ENCODE peak calls at places on chromosome 9, in six cellular contexts. B is IMR-90, Q is H1, Z is neuronal stem cell, R is H9, D is mesenchymal stem cell. F is an unnamed sample.

GRCh38 chr9:73081979-73082657 is 69.5 kb upstream of the ANXA1 start:
- DNase-seq in B (peak; percentile 27), Q (no peak), Z (peak; percentile 15), R (no peak), D (peak; percentile 55), F (peak; percentile 58)

GRCh38 chr9:113738898-113739604 is 137.1 kb upstream of the ZNF618 start:
- DNase-seq in B (no peak), Q (no peak), Z (no peak), R (peak; percentile 42), D (peak; percentile 6), F (no peak)

GRCh38 chr9:23555849-23556248 is 270.2 kb downstream of the ELAVL2 start:
- DNase-seq in B (no peak), Q (no peak), Z (no peak), R (peak; percentile 44), D (no peak), F (no peak)

GRCh38 chr9:88658311-88658822 is 123.4 kb downstream of the NXNL2 start:
- DNase-seq in B (no peak), Q (no peak), Z (no peak), R (no peak), D (peak; percentile 30), F (no peak)

GRCh38 chr9:132826576-132827365 is 51.3 kb downstream of the AK8 start:
- DNase-seq in B (no peak), Q (no peak), Z (no peak), R (no peak), D (no peak), F (no peak)

GRCh38 chr9:1837453-1838084 is 177.6 kb upstream of the SMARCA2 start:
- DNase-seq in B (peak; percentile 1), Q (peak; percentile 61), Z (peak; percentile 51), R (peak; percentile 71), D (no peak), F (peak; percentile 51)

GRCh38 chr9:84141762-84142370 is 161.3 kb downstream of the RMI1 start:
- DNase-seq in B (no peak), Q (no peak), Z (no peak), R (no peak), D (no peak), F (no peak)

GRCh38 chr9:136545065-136545965 is 533 bp downstream of the NOTCH1 start:
- DNase-seq in B (no peak), Q (no peak), Z (no peak), R (no peak), D (peak; percentile 32), F (no peak)

GRCh38 chr9:134403682-134404301 is 77.5 kb downstream of the RXRA start:
- DNase-seq in B (peak; percentile 87), Q (no peak), Z (no peak), R (no peak), D (peak; percentile 39), F (no peak)

GRCh38 chr9:137745541-137745991 is 126.8 kb downstream of the EHMT1 start:
- DNase-seq in B (peak; percentile 43), Q (no peak), Z (no peak), R (peak; percentile 50), D (peak; percentile 55), F (peak; percentile 4)

GRCh38 chr9:119251951-119252350 is 117.3 kb downstream of the BRINP1 start:
- DNase-seq in B (no peak), Q (no peak), Z (no peak), R (no peak), D (no peak), F (no peak)

GRCh38 chr9:79568337-79569084 is 3.3 kb upstream of the TLE4 start:
- DNase-seq in B (no peak), Q (no peak), Z (no peak), R (no peak), D (no peak), F (no peak)

GRCh38 chr9:92141144-92142129 is 26.2 kb upstream of the SPTLC1 start:
- DNase-seq in B (no peak), Q (peak; percentile 80), Z (no peak), R (peak; percentile 64), D (peak; percentile 36), F (peak; percentile 54)

GRCh38 chr9:104322581-104322980 is 181.5 kb upstream of the OR13F1 start:
- DNase-seq in B (no peak), Q (no peak), Z (no peak), R (no peak), D (no peak), F (no peak)

GRCh38 chr9:81028504-81028903 is 660.8 kb downstream of the TLE1 start:
- DNase-seq in B (peak; percentile 97), Q (no peak), Z (no peak), R (no peak), D (peak; percentile 93), F (peak; percentile 49)

GRCh38 chr9:33445941-33446506 is 1.4 kb downstream of the AQP3 start:
- DNase-seq in B (no peak), Q (no peak), Z (no peak), R (no peak), D (no peak), F (no peak)

GRCh38 chr9:38142201-38142600 is 73.2 kb upstream of the SHB start:
- DNase-seq in B (peak; percentile 77), Q (no peak), Z (no peak), R (no peak), D (peak; percentile 67), F (no peak)

GRCh38 chr9:78406933-78407332 is 110.0 kb downstream of the PSAT1 start:
- DNase-seq in B (no peak), Q (no peak), Z (no peak), R (no peak), D (no peak), F (no peak)

DNA sequence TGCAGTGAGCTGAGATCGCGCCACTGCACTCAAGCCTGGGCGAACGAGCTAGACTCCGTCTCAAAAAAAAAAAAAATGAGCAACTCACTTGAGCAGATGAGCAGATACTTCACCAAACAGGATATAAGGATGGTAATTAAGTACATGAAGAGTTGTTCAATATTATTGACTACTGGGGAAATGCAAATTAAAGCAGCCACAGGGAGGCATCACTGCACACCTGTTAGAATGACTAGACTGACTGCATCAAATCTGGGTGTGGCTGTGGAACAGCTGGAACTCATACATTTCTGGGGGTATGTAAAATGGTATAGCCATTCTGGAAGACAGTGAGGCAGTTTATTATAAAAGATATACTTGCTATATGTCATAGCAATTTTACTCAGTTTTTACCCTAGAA is 93.0 kb downstream of the WNK2 start:
- DNase-seq in B (no peak), Q (no peak), Z (no peak), R (no peak), D (no peak), F (no peak)
- H4K91ac ChIP-seq in B (no peak overlapping the region), Q (no peak overlapping the region), Z (no peak overlapping the region), R (no peak overlapping the region), D (no peak overlapping the region), F (no peak overlapping the region)

GRCh38 chr9:120951960-120952630 is 25.5 kb upstream of the TRAF1 start:
- DNase-seq in B (no peak), Q (no peak), Z (no peak), R (no peak), D (no peak), F (no peak)
- H4K91ac ChIP-seq in B (no peak overlapping the region), Q (no peak overlapping the region), Z (no peak overlapping the region), R (no peak overlapping the region), D (no peak overlapping the region), F (no peak overlapping the region)

DNA sequence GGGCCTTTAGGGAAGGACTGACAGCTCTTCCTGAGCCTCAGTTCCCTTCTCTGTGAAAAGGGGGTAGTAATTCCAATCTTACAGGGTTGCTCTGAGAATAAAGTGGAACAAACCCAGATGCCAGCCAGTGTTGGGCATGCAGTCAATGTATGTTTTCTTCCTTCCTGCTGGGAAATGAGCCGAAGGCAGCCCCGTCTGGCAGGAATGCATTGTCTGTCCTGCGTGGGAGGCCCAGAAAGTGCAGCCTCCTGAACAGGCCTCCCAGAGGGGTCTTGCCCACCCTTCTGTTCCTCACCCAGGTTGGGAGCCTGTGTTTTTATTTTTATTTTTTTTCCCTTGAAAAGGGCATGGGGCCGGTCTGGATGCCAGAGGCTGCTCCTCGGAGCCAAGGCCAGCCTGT is 9.1 kb downstream of the LMX1B start:
- DNase-seq in B (no peak), Q (no peak), Z (no peak), R (no peak), D (no peak), F (no peak)
- H4K91ac ChIP-seq in B (no peak overlapping the region), Q (no peak overlapping the region), Z (no peak overlapping the region), R (no peak overlapping the region), D (no peak overlapping the region), F (no peak overlapping the region)

GRCh38 chr9:68777070-68777763 is 72.2 kb downstream of the PIP5K1B start:
- DNase-seq in B (no peak), Q (no peak), Z (no peak), R (no peak), D (no peak), F (no peak)
- H4K91ac ChIP-seq in B (no peak overlapping the region), Q (no peak overlapping the region), Z (no peak overlapping the region), R (no peak overlapping the region), D (no peak overlapping the region), F (no peak overlapping the region)

GRCh38 chr9:130765135-130766030 is 69.7 kb upstream of the ABL1 start:
- DNase-seq in B (peak; percentile 64), Q (no peak), Z (no peak), R (no peak), D (no peak), F (no peak)
- H4K91ac ChIP-seq in B (peak overlapping the region; percentile 33), Q (no peak overlapping the region), Z (no peak overlapping the region), R (no peak overlapping the region), D (no peak overlapping the region), F (no peak overlapping the region)

GRCh38 chr9:115814081-115814480 is 339.5 kb upstream of the PAPPA start:
- DNase-seq in B (no peak), Q (no peak), Z (no peak), R (no peak), D (no peak), F (no peak)
- H4K91ac ChIP-seq in B (no peak overlapping the region), Q (no peak overlapping the region), Z (no peak overlapping the region), R (no peak overlapping the region), D (no peak overlapping the region), F (no peak overlapping the region)

GRCh38 chr9:121868611-121869010 is 217.2 kb downstream of the DAB2IP start:
- DNase-seq in B (peak; percentile 58), Q (no peak), Z (no peak), R (no peak), D (no peak), F (no peak)
- H4K91ac ChIP-seq in B (no peak overlapping the region), Q (no peak overlapping the region), Z (no peak overlapping the region), R (no peak overlapping the region), D (no peak overlapping the region), F (no peak overlapping the region)

DNA sequence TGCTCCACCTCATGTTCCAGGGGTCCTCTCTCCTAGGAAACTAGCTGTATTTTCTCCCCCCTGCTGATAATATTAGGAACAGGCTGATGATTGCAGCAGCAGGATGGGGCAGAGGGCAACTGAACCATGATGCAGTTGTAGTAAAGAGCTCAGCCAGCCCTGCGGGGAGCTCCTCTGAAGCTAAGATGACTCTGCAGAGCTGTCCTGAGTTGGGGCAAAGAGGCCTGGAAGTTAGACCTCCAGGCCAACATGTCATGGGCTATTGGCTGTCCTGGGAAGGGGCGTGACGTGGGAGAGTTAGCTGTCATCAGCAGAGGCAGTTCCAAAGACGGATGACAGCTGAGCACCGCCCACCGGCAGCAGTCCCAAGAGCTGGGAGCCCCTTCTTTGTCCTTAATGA is 6.6 kb upstream of the FBP1 start:
- DNase-seq in B (no peak), Q (no peak), Z (no peak), R (no peak), D (no peak), F (no peak)
- H4K91ac ChIP-seq in B (no peak overlapping the region), Q (no peak overlapping the region), Z (no peak overlapping the region), R (no peak overlapping the region), D (no peak overlapping the region), F (no peak overlapping the region)

F was measured in trophoblast cell.